ENCODE peak calls at places on chromosomes 11 and 22, in ten cellular contexts. Y is right lobe of liver, P is ovary, X is spleen, W is A549, Z is adrenal gland, E is transverse colon, K is IMR-90, I is lower leg skin, R is esophagus muscularis mucosa. V is an unnamed sample.

GRCh38 chr11:79078999-79079398 is 361.8 kb downstream of the TENM4 start:
- DNase-seq in W (no peak), K (no peak), I (no peak), R (no peak), Y (no peak), P (no peak), E (no peak), X (no peak), Z (no peak), V (no peak)

GRCh38 chr22:44419429-44419828 is 78.6 kb downstream of the RTL6 start:
- DNase-seq in P (no peak), Y (no peak), Z (no peak), W (no peak), X (no peak), K (peak; percentile 40), I (no peak), R (no peak), E (no peak), V (no peak)

GRCh38 chr11:32440920-32441319 is 5.6 kb upstream of the WT1 start:
- DNase-seq in P (peak; percentile 24), Y (no peak), R (no peak), Z (no peak), E (no peak), X (no peak), W (no peak), I (no peak), K (no peak), V (no peak)

GRCh38 chr22:46013460-46014416 is 36.8 kb upstream of the WNT7B start:
- DNase-seq in K (peak; percentile 96), Y (peak; percentile 88), I (peak; percentile 91), W (peak; percentile 75), P (peak; percentile 98), Z (peak; percentile 95), E (peak; percentile 96), R (peak; percentile 97), X (peak; percentile 95), V (peak; percentile 93)

GRCh38 chr11:68040957-68041591 is 2.2 kb downstream of the TCIRG1 start:
- DNase-seq in X (peak; percentile 84), P (peak; percentile 35), Z (peak; percentile 37), Y (peak; percentile 64), K (no peak), R (no peak), W (no peak), E (no peak), I (no peak), V (no peak)

GRCh38 chr11:126510621-126511370 is 155.3 kb downstream of the ST3GAL4 start:
- DNase-seq in Y (no peak), E (no peak), W (no peak), Z (no peak), R (no peak), I (no peak), P (no peak), K (peak; percentile 15), X (peak; percentile 29), V (no peak)

GRCh38 chr11:32427935-32428664 is 7.2 kb downstream of the WT1 start:
- DNase-seq in E (no peak), K (no peak), X (peak; percentile 74), Y (no peak), P (no peak), I (no peak), Z (no peak), R (no peak), W (no peak), V (no peak)

GRCh38 chr11:102974552-102975280 is 19.2 kb upstream of the MMP13 start:
- DNase-seq in X (no peak), W (no peak), P (no peak), I (peak; percentile 28), Z (no peak), K (peak; percentile 84), E (no peak), R (no peak), Y (no peak), V (no peak)

GRCh38 chr11:110805764-110806163 is 93.5 kb upstream of the ARHGAP20 start:
- DNase-seq in Z (no peak), P (no peak), R (no peak), I (no peak), K (no peak), E (no peak), X (no peak), Y (no peak), W (no peak), V (no peak)

GRCh38 chr11:6926208-6927029 is at the start of gene ZNF215:
- DNase-seq in E (peak; percentile 89), Y (peak; percentile 78), P (peak; percentile 68), K (peak; percentile 81), Z (peak; percentile 67), I (no peak), R (no peak), W (peak; percentile 33), X (peak; percentile 86), V (peak; percentile 34)

GRCh38 chr11:65380460-65381126 is 1.9 kb downstream of the SLC25A45 start:
- DNase-seq in X (no peak), W (no peak), Y (no peak), I (no peak), Z (no peak), E (peak; percentile 55), R (no peak), K (no peak), P (no peak), V (no peak)

GRCh38 chr11:116962108-116962507 is 124.7 kb upstream of the APOA1 start:
- DNase-seq in R (no peak), X (no peak), Y (no peak), K (peak; percentile 74), W (no peak), P (no peak), Z (no peak), I (no peak), E (no peak), V (no peak)

GRCh38 chr11:112882494-112883381 is 78.5 kb upstream of the NCAM1 start:
- DNase-seq in X (no peak), E (no peak), Y (no peak), P (no peak), R (no peak), K (no peak), Z (no peak), I (no peak), W (no peak), V (no peak)

GRCh38 chr22:28907311-28908008 is 24.1 kb downstream of the ZNRF3 start:
- DNase-seq in R (no peak), P (no peak), X (no peak), Y (no peak), E (no peak), Z (no peak), K (peak; percentile 16), I (no peak), W (no peak), V (peak; percentile 37)

GRCh38 chr11:44207292-44207691 is 102.6 kb downstream of the ALX4 start:
- DNase-seq in P (no peak), I (no peak), E (no peak), X (no peak), K (no peak), R (no peak), W (no peak), Y (no peak), Z (no peak), V (no peak)

DNA sequence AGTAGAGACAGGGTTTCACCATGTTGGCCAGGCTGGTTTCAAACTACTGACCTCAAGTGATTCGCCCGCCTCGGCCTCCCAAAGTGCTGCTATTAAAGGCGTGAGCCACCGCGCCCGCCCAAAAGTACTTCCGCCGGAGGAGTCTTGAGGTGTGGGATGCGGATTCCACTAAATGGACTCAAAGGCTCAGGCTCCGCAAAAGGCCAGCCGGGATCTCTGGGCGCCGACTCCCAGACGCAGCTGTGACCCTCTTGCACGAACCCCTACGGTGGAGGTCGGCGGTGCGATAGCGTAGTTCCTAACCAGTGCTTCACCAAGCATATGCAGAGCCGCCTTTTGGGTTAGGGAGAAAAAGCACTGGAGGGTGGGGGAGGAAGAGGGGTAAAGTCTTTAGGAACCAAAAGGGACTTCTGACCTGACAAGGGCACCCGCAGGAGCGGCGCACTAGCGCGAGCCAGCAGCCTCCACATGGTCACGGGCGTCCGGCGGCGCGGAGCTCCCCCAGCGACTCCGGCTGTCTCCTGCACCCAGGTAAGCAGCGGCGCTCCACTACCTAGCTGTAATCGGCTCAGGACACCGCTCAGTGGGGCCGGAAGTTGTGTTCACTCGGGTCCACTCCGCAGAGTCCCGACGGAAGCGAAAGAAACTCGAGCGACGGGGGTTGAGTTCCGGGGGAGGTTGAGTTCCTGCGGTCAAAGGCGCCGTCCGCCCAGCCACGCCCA is at the start of gene MRPL16:
- DNase-seq in Z (peak; percentile 83), R (peak; percentile 95), I (peak; percentile 82), K (peak; percentile 85), P (peak; percentile 81), X (peak; percentile 95), Y (peak; percentile 91), E (peak; percentile 94), W (peak; percentile 84), V (peak; percentile 73)
- TF ChIP-seq POLR2A in Z (peak; percentile 62), R (no peak), I (no peak), K (no peak), P (no peak), X (no peak), Y (peak; percentile 75), E (peak; percentile 79), W (peak; percentile 78), V (peak; percentile 87)

DNA sequence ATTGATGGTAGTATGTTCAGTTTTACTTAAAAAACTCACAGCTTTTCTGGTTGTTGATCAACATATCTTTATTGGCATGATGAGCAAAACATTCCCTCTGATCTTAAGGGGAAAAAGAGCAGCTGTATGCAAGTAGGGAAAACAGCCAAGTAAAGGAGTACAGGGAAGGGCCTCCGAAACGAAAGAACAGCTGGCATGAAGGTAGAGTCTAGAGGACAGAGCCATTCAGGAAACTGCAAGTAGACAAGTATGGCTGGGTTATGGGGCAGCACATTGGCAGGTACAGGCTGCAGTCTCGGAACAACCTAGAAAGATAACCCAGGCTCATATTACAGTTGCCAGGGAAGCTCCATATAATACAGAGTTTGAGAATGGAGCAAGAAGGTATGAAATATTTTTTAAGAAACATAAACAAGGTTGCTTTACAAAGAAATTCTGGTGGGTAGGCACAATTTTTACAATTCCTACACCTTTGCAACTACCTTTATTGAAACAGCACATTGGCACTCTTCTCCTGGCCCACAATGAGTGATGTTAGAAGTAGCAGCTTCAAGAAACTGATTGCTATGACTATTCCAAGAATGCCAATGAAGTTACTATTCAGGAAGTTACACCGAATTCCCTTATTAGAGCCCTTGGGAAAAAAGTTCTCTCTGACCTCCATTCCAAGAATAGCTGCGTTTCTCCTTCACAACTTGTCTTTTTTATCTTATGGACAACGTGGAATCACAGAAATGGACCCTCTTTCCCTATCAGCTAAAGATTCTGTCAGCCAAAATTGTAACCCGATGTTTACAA is 45.2 kb downstream of the LGR4 start:
- DNase-seq in E (no peak), I (no peak), R (no peak), Y (no peak), P (no peak), K (peak; percentile 34), X (no peak), Z (no peak), W (no peak), V (no peak)
- TF ChIP-seq POLR2A in E (no peak), I (no peak), R (no peak), Y (no peak), P (no peak), K (no peak), X (no peak), Z (no peak), W (no peak), V (no peak)

GRCh38 chr11:98104249-98104648 is 916.5 kb upstream of the CNTN5 start:
- DNase-seq in R (no peak), X (no peak), Z (no peak), K (no peak), Y (no peak), E (no peak), I (no peak), P (no peak), W (no peak), V (no peak)
- TF ChIP-seq POLR2A in R (no peak), X (no peak), Z (no peak), K (no peak), Y (no peak), E (no peak), I (no peak), P (no peak), W (no peak), V (no peak)

GRCh38 chr22:36860821-36861659 is at the start of gene NCF4:
- DNase-seq in X (peak; percentile 95), E (peak; percentile 77), Y (peak; percentile 80), P (no peak), K (no peak), W (no peak), I (peak; percentile 66), R (no peak), Z (peak; percentile 51), V (peak; percentile 91)
- TF ChIP-seq POLR2A in X (peak; percentile 41), E (peak; percentile 57), Y (peak; percentile 54), P (no peak), K (no peak), W (no peak), I (no peak), R (no peak), Z (peak; percentile 31), V (peak; percentile 79)

V was measured in GM12892.